ENCODE peak calls at places on chromosome 3, in nine cellular contexts. One of them, this sample, is unnamed.

GRCh38 chr3:96863129-96863740 is 48.8 kb downstream of the EPHA6 start:
- DNase-seq in neural crest cell: peak; percentile 19
- DNase-seq in AG04449: no peak
- DNase-seq in fibroblast of the conjunctiva: peak; percentile 43
- DNase-seq in stimulated activated effector memory CD8-positive, alpha-beta T cell treated with anti-CD3 and anti-CD28 coated beads, Interleukin-12 subunit alpha, Interleukin-12 subunit beta, amount 100 ng/mL, for 72 hours: no peak
- DNase-seq in DMS153: peak; percentile 16
- DNase-seq in left cardiac atrium: no peak
- DNase-seq in SJSA1: no peak
- DNase-seq in head of caudate nucleus: no peak
- DNase-seq in this sample: peak; percentile 22

GRCh38 chr3:13709706-13710105 is 160.8 kb downstream of the FBLN2 start:
- DNase-seq in DMS153: no peak
- DNase-seq in AG04449: no peak
- DNase-seq in left cardiac atrium: no peak
- DNase-seq in head of caudate nucleus: no peak
- DNase-seq in stimulated activated effector memory CD8-positive, alpha-beta T cell treated with anti-CD3 and anti-CD28 coated beads, Interleukin-12 subunit alpha, Interleukin-12 subunit beta, amount 100 ng/mL, for 72 hours: no peak
- DNase-seq in SJSA1: no peak
- DNase-seq in neural crest cell: no peak
- DNase-seq in fibroblast of the conjunctiva: no peak
- DNase-seq in this sample: no peak

GRCh38 chr3:66303556-66303955 is 82.8 kb downstream of the SLC25A26 start:
- DNase-seq in fibroblast of the conjunctiva: no peak
- DNase-seq in head of caudate nucleus: no peak
- DNase-seq in stimulated activated effector memory CD8-positive, alpha-beta T cell treated with anti-CD3 and anti-CD28 coated beads, Interleukin-12 subunit alpha, Interleukin-12 subunit beta, amount 100 ng/mL, for 72 hours: no peak
- DNase-seq in DMS153: no peak
- DNase-seq in left cardiac atrium: no peak
- DNase-seq in neural crest cell: no peak
- DNase-seq in AG04449: no peak
- DNase-seq in SJSA1: no peak
- DNase-seq in this sample: no peak

GRCh38 chr3:67357610-67358458 is 296.6 kb downstream of the SUCLG2 start:
- DNase-seq in SJSA1: no peak
- DNase-seq in AG04449: no peak
- DNase-seq in neural crest cell: peak; percentile 12
- DNase-seq in fibroblast of the conjunctiva: no peak
- DNase-seq in stimulated activated effector memory CD8-positive, alpha-beta T cell treated with anti-CD3 and anti-CD28 coated beads, Interleukin-12 subunit alpha, Interleukin-12 subunit beta, amount 100 ng/mL, for 72 hours: no peak
- DNase-seq in DMS153: peak; percentile 37
- DNase-seq in head of caudate nucleus: no peak
- DNase-seq in left cardiac atrium: no peak
- DNase-seq in this sample: peak; percentile 46

GRCh38 chr3:69359339-69359893 is 26.5 kb downstream of the FRMD4B start:
- DNase-seq in SJSA1: no peak
- DNase-seq in head of caudate nucleus: no peak
- DNase-seq in AG04449: no peak
- DNase-seq in stimulated activated effector memory CD8-positive, alpha-beta T cell treated with anti-CD3 and anti-CD28 coated beads, Interleukin-12 subunit alpha, Interleukin-12 subunit beta, amount 100 ng/mL, for 72 hours: no peak
- DNase-seq in DMS153: no peak
- DNase-seq in left cardiac atrium: no peak
- DNase-seq in fibroblast of the conjunctiva: no peak
- DNase-seq in neural crest cell: no peak
- DNase-seq in this sample: no peak

GRCh38 chr3:139251529-139251928 is 92.3 kb upstream of the MRPS22 start:
- DNase-seq in head of caudate nucleus: no peak
- DNase-seq in SJSA1: no peak
- DNase-seq in fibroblast of the conjunctiva: no peak
- DNase-seq in stimulated activated effector memory CD8-positive, alpha-beta T cell treated with anti-CD3 and anti-CD28 coated beads, Interleukin-12 subunit alpha, Interleukin-12 subunit beta, amount 100 ng/mL, for 72 hours: no peak
- DNase-seq in DMS153: no peak
- DNase-seq in left cardiac atrium: no peak
- DNase-seq in AG04449: no peak
- DNase-seq in neural crest cell: no peak
- DNase-seq in this sample: no peak

GRCh38 chr3:117035785-117036184 is 326.2 kb downstream of the TUSC7 start:
- DNase-seq in AG04449: no peak
- DNase-seq in head of caudate nucleus: no peak
- DNase-seq in DMS153: no peak
- DNase-seq in fibroblast of the conjunctiva: no peak
- DNase-seq in SJSA1: no peak
- DNase-seq in left cardiac atrium: no peak
- DNase-seq in neural crest cell: no peak
- DNase-seq in stimulated activated effector memory CD8-positive, alpha-beta T cell treated with anti-CD3 and anti-CD28 coated beads, Interleukin-12 subunit alpha, Interleukin-12 subunit beta, amount 100 ng/mL, for 72 hours: no peak
- DNase-seq in this sample: no peak

GRCh38 chr3:8266679-8267267 is 234.8 kb upstream of the LMCD1 start:
- DNase-seq in stimulated activated effector memory CD8-positive, alpha-beta T cell treated with anti-CD3 and anti-CD28 coated beads, Interleukin-12 subunit alpha, Interleukin-12 subunit beta, amount 100 ng/mL, for 72 hours: no peak
- DNase-seq in SJSA1: no peak
- DNase-seq in head of caudate nucleus: no peak
- DNase-seq in left cardiac atrium: no peak
- DNase-seq in neural crest cell: no peak
- DNase-seq in fibroblast of the conjunctiva: no peak
- DNase-seq in AG04449: no peak
- DNase-seq in DMS153: no peak
- DNase-seq in this sample: no peak

GRCh38 chr3:123285479-123285878 is 83.7 kb downstream of the SEC22A start:
- DNase-seq in AG04449: no peak
- DNase-seq in DMS153: no peak
- DNase-seq in neural crest cell: no peak
- DNase-seq in fibroblast of the conjunctiva: no peak
- DNase-seq in stimulated activated effector memory CD8-positive, alpha-beta T cell treated with anti-CD3 and anti-CD28 coated beads, Interleukin-12 subunit alpha, Interleukin-12 subunit beta, amount 100 ng/mL, for 72 hours: no peak
- DNase-seq in head of caudate nucleus: peak; percentile 12
- DNase-seq in left cardiac atrium: no peak
- DNase-seq in SJSA1: no peak
- DNase-seq in this sample: no peak

GRCh38 chr3:157248590-157249425 is 88.9 kb upstream of the CCNL1 start:
- DNase-seq in left cardiac atrium: no peak
- DNase-seq in AG04449: peak; percentile 51
- DNase-seq in stimulated activated effector memory CD8-positive, alpha-beta T cell treated with anti-CD3 and anti-CD28 coated beads, Interleukin-12 subunit alpha, Interleukin-12 subunit beta, amount 100 ng/mL, for 72 hours: no peak
- DNase-seq in fibroblast of the conjunctiva: peak; percentile 89
- DNase-seq in SJSA1: peak; percentile 53
- DNase-seq in DMS153: peak; percentile 79
- DNase-seq in head of caudate nucleus: peak; percentile 27
- DNase-seq in neural crest cell: no peak
- DNase-seq in this sample: peak; percentile 62

GRCh38 chr3:46193436-46193835 is 14.7 kb downstream of the CCR1 start:
- DNase-seq in SJSA1: no peak
- DNase-seq in left cardiac atrium: no peak
- DNase-seq in stimulated activated effector memory CD8-positive, alpha-beta T cell treated with anti-CD3 and anti-CD28 coated beads, Interleukin-12 subunit alpha, Interleukin-12 subunit beta, amount 100 ng/mL, for 72 hours: no peak
- DNase-seq in AG04449: no peak
- DNase-seq in neural crest cell: no peak
- DNase-seq in head of caudate nucleus: no peak
- DNase-seq in fibroblast of the conjunctiva: no peak
- DNase-seq in DMS153: no peak
- DNase-seq in this sample: no peak

GRCh38 chr3:16148783-16149182 is 25.7 kb upstream of the GALNT15 start:
- DNase-seq in SJSA1: peak; percentile 82
- DNase-seq in neural crest cell: no peak
- DNase-seq in fibroblast of the conjunctiva: peak; percentile 96
- DNase-seq in AG04449: peak; percentile 51
- DNase-seq in stimulated activated effector memory CD8-positive, alpha-beta T cell treated with anti-CD3 and anti-CD28 coated beads, Interleukin-12 subunit alpha, Interleukin-12 subunit beta, amount 100 ng/mL, for 72 hours: no peak
- DNase-seq in left cardiac atrium: peak; percentile 80
- DNase-seq in DMS153: no peak
- DNase-seq in head of caudate nucleus: no peak
- DNase-seq in this sample: peak; percentile 29

GRCh38 chr3:67653425-67654098 is 850 bp downstream of the SUCLG2 start:
- DNase-seq in stimulated activated effector memory CD8-positive, alpha-beta T cell treated with anti-CD3 and anti-CD28 coated beads, Interleukin-12 subunit alpha, Interleukin-12 subunit beta, amount 100 ng/mL, for 72 hours: no peak
- DNase-seq in DMS153: no peak
- DNase-seq in head of caudate nucleus: no peak
- DNase-seq in AG04449: no peak
- DNase-seq in neural crest cell: no peak
- DNase-seq in SJSA1: no peak
- DNase-seq in left cardiac atrium: no peak
- DNase-seq in fibroblast of the conjunctiva: no peak
- DNase-seq in this sample: no peak

GRCh38 chr3:107465064-107465631 is 57.6 kb upstream of the BBX start:
- DNase-seq in AG04449: no peak
- DNase-seq in SJSA1: no peak
- DNase-seq in left cardiac atrium: no peak
- DNase-seq in DMS153: no peak
- DNase-seq in stimulated activated effector memory CD8-positive, alpha-beta T cell treated with anti-CD3 and anti-CD28 coated beads, Interleukin-12 subunit alpha, Interleukin-12 subunit beta, amount 100 ng/mL, for 72 hours: no peak
- DNase-seq in fibroblast of the conjunctiva: no peak
- DNase-seq in head of caudate nucleus: no peak
- DNase-seq in neural crest cell: no peak
- DNase-seq in this sample: no peak

GRCh38 chr3:136994772-136995516 is 37.2 kb downstream of the IL20RB start:
- DNase-seq in stimulated activated effector memory CD8-positive, alpha-beta T cell treated with anti-CD3 and anti-CD28 coated beads, Interleukin-12 subunit alpha, Interleukin-12 subunit beta, amount 100 ng/mL, for 72 hours: no peak
- DNase-seq in DMS153: peak; percentile 29
- DNase-seq in left cardiac atrium: peak; percentile 84
- DNase-seq in fibroblast of the conjunctiva: peak; percentile 96
- DNase-seq in neural crest cell: no peak
- DNase-seq in SJSA1: no peak
- DNase-seq in head of caudate nucleus: peak; percentile 61
- DNase-seq in AG04449: peak; percentile 47
- DNase-seq in this sample: peak; percentile 93

GRCh38 chr3:45988804-45989203 is 6.8 kb downstream of the FYCO1 start:
- DNase-seq in stimulated activated effector memory CD8-positive, alpha-beta T cell treated with anti-CD3 and anti-CD28 coated beads, Interleukin-12 subunit alpha, Interleukin-12 subunit beta, amount 100 ng/mL, for 72 hours: no peak
- DNase-seq in head of caudate nucleus: no peak
- DNase-seq in left cardiac atrium: no peak
- DNase-seq in AG04449: no peak
- DNase-seq in fibroblast of the conjunctiva: peak; percentile 38
- DNase-seq in DMS153: no peak
- DNase-seq in neural crest cell: no peak
- DNase-seq in SJSA1: no peak
- DNase-seq in this sample: no peak

GRCh38 chr3:56915969-56916586 is 114.3 kb upstream of the ARHGEF3 start:
- DNase-seq in DMS153: peak; percentile 22
- DNase-seq in stimulated activated effector memory CD8-positive, alpha-beta T cell treated with anti-CD3 and anti-CD28 coated beads, Interleukin-12 subunit alpha, Interleukin-12 subunit beta, amount 100 ng/mL, for 72 hours: peak; percentile 45
- DNase-seq in head of caudate nucleus: no peak
- DNase-seq in AG04449: no peak
- DNase-seq in fibroblast of the conjunctiva: no peak
- DNase-seq in neural crest cell: no peak
- DNase-seq in left cardiac atrium: peak; percentile 41
- DNase-seq in SJSA1: no peak
- DNase-seq in this sample: no peak

GRCh38 chr3:99114565-99115291 is 213.2 kb upstream of the DCBLD2 start:
- DNase-seq in fibroblast of the conjunctiva: no peak
- DNase-seq in DMS153: no peak
- DNase-seq in stimulated activated effector memory CD8-positive, alpha-beta T cell treated with anti-CD3 and anti-CD28 coated beads, Interleukin-12 subunit alpha, Interleukin-12 subunit beta, amount 100 ng/mL, for 72 hours: no peak
- DNase-seq in neural crest cell: no peak
- DNase-seq in AG04449: no peak
- DNase-seq in SJSA1: peak; percentile 45
- DNase-seq in left cardiac atrium: no peak
- DNase-seq in head of caudate nucleus: no peak
- DNase-seq in this sample: no peak

GRCh38 chr3:151843275-151843674 is 29.4 kb downstream of the AADAC start:
- DNase-seq in neural crest cell: no peak
- DNase-seq in head of caudate nucleus: no peak
- DNase-seq in stimulated activated effector memory CD8-positive, alpha-beta T cell treated with anti-CD3 and anti-CD28 coated beads, Interleukin-12 subunit alpha, Interleukin-12 subunit beta, amount 100 ng/mL, for 72 hours: no peak
- DNase-seq in fibroblast of the conjunctiva: no peak
- DNase-seq in left cardiac atrium: no peak
- DNase-seq in AG04449: no peak
- DNase-seq in DMS153: no peak
- DNase-seq in SJSA1: no peak
- DNase-seq in this sample: no peak

GRCh38 chr3:169454823-169455222 is 208.7 kb downstream of the MECOM start:
- DNase-seq in head of caudate nucleus: no peak
- DNase-seq in AG04449: no peak
- DNase-seq in DMS153: no peak
- DNase-seq in neural crest cell: no peak
- DNase-seq in stimulated activated effector memory CD8-positive, alpha-beta T cell treated with anti-CD3 and anti-CD28 coated beads, Interleukin-12 subunit alpha, Interleukin-12 subunit beta, amount 100 ng/mL, for 72 hours: no peak
- DNase-seq in left cardiac atrium: no peak
- DNase-seq in SJSA1: no peak
- DNase-seq in fibroblast of the conjunctiva: peak; percentile 0
- DNase-seq in this sample: no peak

GRCh38 chr3:160370987-160371857 is 27.8 kb downstream of the IFT80 start:
- DNase-seq in left cardiac atrium: no peak
- DNase-seq in head of caudate nucleus: no peak
- DNase-seq in AG04449: no peak
- DNase-seq in stimulated activated effector memory CD8-positive, alpha-beta T cell treated with anti-CD3 and anti-CD28 coated beads, Interleukin-12 subunit alpha, Interleukin-12 subunit beta, amount 100 ng/mL, for 72 hours: no peak
- DNase-seq in DMS153: no peak
- DNase-seq in fibroblast of the conjunctiva: no peak
- DNase-seq in neural crest cell: no peak
- DNase-seq in SJSA1: no peak
- DNase-seq in this sample: no peak

GRCh38 chr3:9808345-9809037 is 1.6 kb upstream of the TTLL3 start:
- DNase-seq in AG04449: no peak
- DNase-seq in head of caudate nucleus: no peak
- DNase-seq in fibroblast of the conjunctiva: no peak
- DNase-seq in neural crest cell: no peak
- DNase-seq in SJSA1: peak; percentile 55
- DNase-seq in left cardiac atrium: no peak
- DNase-seq in DMS153: no peak
- DNase-seq in stimulated activated effector memory CD8-positive, alpha-beta T cell treated with anti-CD3 and anti-CD28 coated beads, Interleukin-12 subunit alpha, Interleukin-12 subunit beta, amount 100 ng/mL, for 72 hours: peak; percentile 17
- DNase-seq in this sample: no peak

GRCh38 chr3:87186631-87187159 is 40.4 kb upstream of the CHMP2B start:
- DNase-seq in SJSA1: no peak
- DNase-seq in AG04449: no peak
- DNase-seq in DMS153: no peak
- DNase-seq in stimulated activated effector memory CD8-positive, alpha-beta T cell treated with anti-CD3 and anti-CD28 coated beads, Interleukin-12 subunit alpha, Interleukin-12 subunit beta, amount 100 ng/mL, for 72 hours: no peak
- DNase-seq in left cardiac atrium: no peak
- DNase-seq in fibroblast of the conjunctiva: no peak
- DNase-seq in neural crest cell: no peak
- DNase-seq in head of caudate nucleus: no peak
- DNase-seq in this sample: no peak

GRCh38 chr3:49397470-49397869 is 14.3 kb downstream of the RHOA start:
- DNase-seq in head of caudate nucleus: no peak
- DNase-seq in neural crest cell: no peak
- DNase-seq in AG04449: no peak
- DNase-seq in SJSA1: no peak
- DNase-seq in DMS153: no peak
- DNase-seq in stimulated activated effector memory CD8-positive, alpha-beta T cell treated with anti-CD3 and anti-CD28 coated beads, Interleukin-12 subunit alpha, Interleukin-12 subunit beta, amount 100 ng/mL, for 72 hours: no peak
- DNase-seq in left cardiac atrium: no peak
- DNase-seq in fibroblast of the conjunctiva: no peak
- DNase-seq in this sample: no peak

GRCh38 chr3:143707848-143708247 is 140.4 kb downstream of the SLC9A9 start:
- DNase-seq in fibroblast of the conjunctiva: no peak
- DNase-seq in stimulated activated effector memory CD8-positive, alpha-beta T cell treated with anti-CD3 and anti-CD28 coated beads, Interleukin-12 subunit alpha, Interleukin-12 subunit beta, amount 100 ng/mL, for 72 hours: no peak
- DNase-seq in left cardiac atrium: no peak
- DNase-seq in neural crest cell: no peak
- DNase-seq in SJSA1: no peak
- DNase-seq in head of caudate nucleus: no peak
- DNase-seq in AG04449: no peak
- DNase-seq in DMS153: no peak
- DNase-seq in this sample: no peak

GRCh38 chr3:16482770-16483531 is 30.5 kb downstream of the RFTN1 start:
- DNase-seq in DMS153: peak; percentile 70
- DNase-seq in head of caudate nucleus: no peak
- DNase-seq in AG04449: no peak
- DNase-seq in stimulated activated effector memory CD8-positive, alpha-beta T cell treated with anti-CD3 and anti-CD28 coated beads, Interleukin-12 subunit alpha, Interleukin-12 subunit beta, amount 100 ng/mL, for 72 hours: no peak
- DNase-seq in fibroblast of the conjunctiva: no peak
- DNase-seq in SJSA1: peak; percentile 51
- DNase-seq in neural crest cell: no peak
- DNase-seq in left cardiac atrium: peak; percentile 29
- DNase-seq in this sample: peak; percentile 24

GRCh38 chr3:81302045-81302444 is 459.4 kb downstream of the GBE1 start:
- DNase-seq in DMS153: no peak
- DNase-seq in fibroblast of the conjunctiva: peak; percentile 30
- DNase-seq in SJSA1: peak; percentile 34
- DNase-seq in AG04449: no peak
- DNase-seq in neural crest cell: peak; percentile 45
- DNase-seq in head of caudate nucleus: peak; percentile 42
- DNase-seq in stimulated activated effector memory CD8-positive, alpha-beta T cell treated with anti-CD3 and anti-CD28 coated beads, Interleukin-12 subunit alpha, Interleukin-12 subunit beta, amount 100 ng/mL, for 72 hours: no peak
- DNase-seq in left cardiac atrium: peak; percentile 24
- DNase-seq in this sample: peak; percentile 39

GRCh38 chr3:173733029-173733652 is 335.6 kb downstream of the NLGN1 start:
- DNase-seq in DMS153: no peak
- DNase-seq in fibroblast of the conjunctiva: peak; percentile 37
- DNase-seq in head of caudate nucleus: peak; percentile 28
- DNase-seq in stimulated activated effector memory CD8-positive, alpha-beta T cell treated with anti-CD3 and anti-CD28 coated beads, Interleukin-12 subunit alpha, Interleukin-12 subunit beta, amount 100 ng/mL, for 72 hours: no peak
- DNase-seq in neural crest cell: no peak
- DNase-seq in SJSA1: no peak
- DNase-seq in left cardiac atrium: no peak
- DNase-seq in AG04449: no peak
- DNase-seq in this sample: no peak

GRCh38 chr3:139258276-139258675 is 85.5 kb upstream of the MRPS22 start:
- DNase-seq in SJSA1: no peak
- DNase-seq in AG04449: no peak
- DNase-seq in left cardiac atrium: no peak
- DNase-seq in neural crest cell: no peak
- DNase-seq in fibroblast of the conjunctiva: no peak
- DNase-seq in head of caudate nucleus: no peak
- DNase-seq in DMS153: no peak
- DNase-seq in stimulated activated effector memory CD8-positive, alpha-beta T cell treated with anti-CD3 and anti-CD28 coated beads, Interleukin-12 subunit alpha, Interleukin-12 subunit beta, amount 100 ng/mL, for 72 hours: no peak
- DNase-seq in this sample: no peak